ENCODE peak calls at places on chromosomes 1 and 21, in six cellular contexts. B, K, M, E, U and D are unnamed samples.

GRCh38 chr1:114214016-114214415 is 60.3 kb upstream of the SYT6 start:
- DNase-seq in B (no peak), K (no peak), M (no peak), E (no peak), U (no peak), D (no peak)

GRCh38 chr1:2225029-2225428 is 3.1 kb upstream of the SKI start:
- DNase-seq in B (no peak), K (no peak), M (no peak), E (no peak), U (no peak), D (no peak)

GRCh38 chr1:58922302-58923089 is 138.6 kb upstream of the JUN start:
- DNase-seq in B (peak), K (peak), M (peak), E (no peak), U (peak), D (peak)

GRCh38 chr1:111743679-111744101 is 4.5 kb upstream of the INKA2 start:
- DNase-seq in B (no peak), K (no peak), M (no peak), E (no peak), U (peak), D (no peak)

GRCh38 chr21:38771536-38771935 is 34.2 kb upstream of the ETS2 start:
- DNase-seq in B (no peak), K (no peak), M (no peak), E (no peak), U (peak), D (no peak)

GRCh38 chr1:6183520-6183989 is 3.4 kb upstream of the CHD5 start:
- DNase-seq in B (no peak), K (no peak), M (no peak), E (no peak), U (no peak), D (no peak)

GRCh38 chr1:190226006-190226405 is 251.7 kb downstream of the BRINP3 start:
- DNase-seq in B (no peak), K (no peak), M (no peak), E (no peak), U (no peak), D (no peak)

GRCh38 chr21:38716088-38716487 is 89.6 kb upstream of the ETS2 start:
- DNase-seq in B (no peak), K (no peak), M (no peak), E (no peak), U (no peak), D (no peak)

GRCh38 chr1:228401782-228402637 is 4.6 kb downstream of the TRIM11 start:
- DNase-seq in B (no peak), K (no peak), M (no peak), E (no peak), U (no peak), D (no peak)

GRCh38 chr21:20259035-20259867 is 739.0 kb upstream of the NCAM2 start:
- DNase-seq in B (no peak), K (no peak), M (peak), E (no peak), U (no peak), D (no peak)

GRCh38 chr1:60952566-60953215 is 129.7 kb upstream of the NFIA start:
- DNase-seq in B (no peak), K (no peak), M (no peak), E (no peak), U (no peak), D (no peak)

GRCh38 chr1:117093091-117093534 is 28.4 kb downstream of the TRIM45 start:
- DNase-seq in B (no peak), K (peak), M (peak), E (no peak), U (peak), D (peak)

GRCh38 chr1:77889240-77889637 is 815 bp downstream of the NEXN start:
- DNase-seq in B (no peak), K (no peak), M (no peak), E (no peak), U (peak), D (peak)

GRCh38 chr1:96660503-96660902 is 61.1 kb upstream of the PTBP2 start:
- DNase-seq in B (no peak), K (no peak), M (no peak), E (no peak), U (peak), D (no peak)

GRCh38 chr1:212529211-212529731 is 79.3 kb upstream of the ATF3 start:
- DNase-seq in B (no peak), K (no peak), M (no peak), E (no peak), U (peak), D (peak)

GRCh38 chr1:43011020-43011419 is 52.4 kb upstream of the SLC2A1 start:
- DNase-seq in B (no peak), K (no peak), M (no peak), E (no peak), U (no peak), D (no peak)

GRCh38 chr1:46725736-46726108 is 6.8 kb upstream of the EFCAB14 start:
- DNase-seq in B (no peak), K (no peak), M (no peak), E (no peak), U (peak), D (no peak)

GRCh38 chr1:177211231-177211630 is 40.5 kb downstream of the BRINP2 start:
- DNase-seq in B (no peak), K (no peak), M (no peak), E (no peak), U (no peak), D (no peak)